ENCODE peak calls at places on chromosomes 16 and 17, in five cellular contexts. T, X, S, M and Q are unnamed samples.

GRCh38 chr17:57480438-57481196 is 224.3 kb downstream of the MSI2 start:
- DNase-seq in M (no peak), X (peak; percentile 54), T (no peak), S (peak; percentile 86), Q (no peak)

GRCh38 chr17:41519501-41520224 is 973 bp upstream of the KRT15 start:
- DNase-seq in M (no peak), S (no peak), X (no peak), T (no peak), Q (no peak)

GRCh38 chr17:41284043-41284442 is 8.5 kb downstream of the KRTAP9-7 start:
- DNase-seq in S (peak; percentile 10), X (no peak), T (no peak), M (no peak), Q (no peak)

GRCh38 chr16:67184453-67185002 is 765 bp upstream of the MATCAP1 start:
- DNase-seq in M (no peak), T (peak; percentile 40), X (peak; percentile 79), S (no peak), Q (no peak)

GRCh38 chr16:26301516-26301915 is 609.8 kb downstream of the HS3ST4 start:
- DNase-seq in S (no peak), M (no peak), T (no peak), X (no peak), Q (no peak)

GRCh38 chr17:22265807-22266206 is 573.5 kb downstream of the KCNJ18 start:
- DNase-seq in S (no peak), X (no peak), T (no peak), M (no peak), Q (no peak)

GRCh38 chr17:10631048-10631700 is 25.9 kb downstream of the MYH3 start:
- DNase-seq in T (no peak), S (peak; percentile 52), M (peak; percentile 43), X (no peak), Q (no peak)

GRCh38 chr17:15171433-15172047 is 93.6 kb downstream of the PMP22 start:
- DNase-seq in S (peak; percentile 87), T (peak; percentile 64), M (peak; percentile 62), X (peak; percentile 76), Q (peak; percentile 74)

GRCh38 chr17:58081641-58082340 is 1.4 kb upstream of the DYNLL2 start:
- DNase-seq in X (no peak), T (no peak), M (no peak), S (no peak), Q (no peak)

GRCh38 chr16:85735225-85735722 is 15.6 kb downstream of the C16orf74 start:
- DNase-seq in M (no peak), X (no peak), T (no peak), S (no peak), Q (no peak)

GRCh38 chr17:62892069-62892675 is 73.9 kb upstream of the TANC2 start:
- DNase-seq in X (no peak), T (no peak), M (no peak), S (no peak), Q (no peak)

GRCh38 chr16:75208861-75209505 is 2.0 kb upstream of the CTRB2 start:
- DNase-seq in S (no peak), M (no peak), T (no peak), X (no peak), Q (no peak)

GRCh38 chr17:12726131-12726530 is 60.4 kb downstream of the MYOCD start:
- DNase-seq in M (no peak), S (no peak), T (no peak), X (no peak), Q (no peak)

GRCh38 chr17:16075949-16076348 is 76.3 kb downstream of the TTC19 start:
- DNase-seq in X (no peak), T (no peak), S (no peak), M (no peak), Q (no peak)

GRCh38 chr17:76672270-76672851 is 28.8 kb upstream of the ST6GALNAC1 start:
- DNase-seq in T (no peak), X (no peak), M (no peak), S (peak; percentile 55), Q (no peak)

GRCh38 chr17:47730681-47731080 is 2.4 kb upstream of the TBX21 start:
- DNase-seq in M (no peak), T (no peak), X (no peak), S (no peak), Q (no peak)

GRCh38 chr17:32341141-32341856 is 674 bp downstream of the C17orf75 start:
- DNase-seq in S (peak; percentile 49), T (no peak), M (no peak), X (no peak), Q (peak; percentile 46)

GRCh38 chr17:9924735-9925191 is 19.7 kb upstream of the RCVRN start:
- DNase-seq in M (peak; percentile 78), X (no peak), S (peak; percentile 86), T (no peak), Q (no peak)

GRCh38 chr17:48543854-48544355 is 1.0 kb downstream of the HOXB2 start:
- DNase-seq in X (peak; percentile 68), M (no peak), S (no peak), T (peak; percentile 21), Q (no peak)

GRCh38 chr17:31499771-31500554 is 108.5 kb downstream of the RAB11FIP4 start:
- DNase-seq in T (peak; percentile 71), M (no peak), S (peak; percentile 63), X (peak; percentile 76), Q (no peak)

GRCh38 chr16:6484121-6484520 is 848.5 kb upstream of the RBFOX1 start:
- DNase-seq in X (no peak), S (no peak), T (no peak), M (no peak), Q (no peak)

GRCh38 chr17:48462946-48463345 is 32.9 kb upstream of the SKAP1 start:
- DNase-seq in T (no peak), S (no peak), X (no peak), M (no peak), Q (no peak)

GRCh38 chr16:80369559-80369958 is 171.2 kb upstream of the DYNLRB2 start:
- DNase-seq in S (peak; percentile 78), M (peak; percentile 31), X (peak; percentile 62), T (no peak), Q (peak; percentile 63)

GRCh38 chr16:66516172-66516807 is 33.6 kb downstream of the TK2 start:
- DNase-seq in X (no peak), M (no peak), T (no peak), S (peak; percentile 65), Q (no peak)

GRCh38 chr16:79973320-79973719 is 372.8 kb upstream of the MAF start:
- DNase-seq in M (no peak), S (no peak), T (no peak), X (no peak), Q (no peak)

GRCh38 chr17:17057057-17057551 is 14.8 kb downstream of the MPRIP start:
- DNase-seq in T (no peak), X (no peak), S (no peak), M (no peak), Q (no peak)

GRCh38 chr16:19297454-19297853 is 11.9 kb downstream of the CLEC19A start:
- DNase-seq in S (no peak), T (no peak), X (no peak), M (no peak), Q (no peak)

GRCh38 chr16:19292186-19292585 is 6.7 kb downstream of the CLEC19A start:
- DNase-seq in S (no peak), X (no peak), T (no peak), M (no peak), Q (no peak)

GRCh38 chr16:19295393-19295792 is 9.9 kb downstream of the CLEC19A start:
- DNase-seq in S (no peak), T (no peak), M (no peak), X (no peak), Q (no peak)

GRCh38 chr16:19291459-19291858 is 5.9 kb downstream of the CLEC19A start:
- DNase-seq in S (peak; percentile 9), M (no peak), T (no peak), X (no peak), Q (no peak)

DNA sequence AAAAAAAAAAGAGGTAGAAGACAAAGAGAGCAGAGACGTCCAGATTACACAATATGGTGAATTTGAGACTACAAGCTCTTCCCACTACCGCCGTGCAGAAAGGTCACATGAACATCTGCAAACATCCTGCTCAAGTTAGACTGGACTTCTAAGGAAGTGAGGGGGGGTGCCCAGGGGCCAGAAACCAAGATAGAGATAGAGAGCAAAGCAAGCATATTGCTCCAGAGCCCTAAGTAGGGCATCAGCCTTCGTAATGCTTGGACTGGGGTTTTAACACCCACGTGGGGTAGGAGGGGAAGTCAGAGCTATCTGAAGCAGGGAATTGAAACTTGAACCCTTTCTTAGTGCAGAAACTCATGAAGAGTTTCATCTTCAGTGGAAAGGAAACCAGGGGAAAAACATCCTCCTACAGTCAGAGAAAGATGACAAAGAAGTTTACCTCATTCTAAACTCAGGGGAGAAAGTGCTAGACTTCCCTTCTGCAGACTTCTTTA is 8.7 kb downstream of the CLEC19A start:
- DNase-seq in S (no peak), M (no peak), T (peak; percentile 20), X (peak; percentile 73), Q (peak; percentile 73)
- H3K4me1 ChIP-seq in S (no peaks in the 10 kb centered on the region), M (peaks cover 19% of the 10 kb centered on the region), T (no peaks in the 10 kb centered on the region), X (peaks cover 2% of the 10 kb centered on the region), Q (no peaks in the 10 kb centered on the region)

DNA sequence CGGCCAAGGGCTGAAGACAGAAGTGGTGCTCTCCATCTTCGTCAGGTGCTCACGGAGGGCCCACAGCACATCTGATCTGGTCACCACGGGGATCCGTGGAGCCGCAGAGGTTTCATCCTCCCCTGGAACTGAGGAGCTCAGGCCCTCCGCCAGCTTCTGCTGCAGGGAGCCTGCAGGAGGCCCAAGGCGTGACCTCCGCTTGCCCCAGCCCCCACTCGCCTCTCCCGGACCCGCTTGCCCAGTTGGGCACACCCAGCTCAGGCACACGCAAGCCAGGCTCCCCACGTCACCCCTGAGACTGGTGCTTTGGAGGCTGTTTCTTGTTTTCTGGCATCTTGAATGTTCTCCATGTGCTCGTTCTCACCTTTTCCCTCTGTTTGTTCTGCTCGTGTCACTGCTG is 39.4 kb upstream of the CHMP6 start:
- DNase-seq in T (no peak), M (no peak), X (peak; percentile 6), S (no peak), Q (no peak)
- H3K4me1 ChIP-seq in T (peaks cover 8% of the 10 kb centered on the region), M (no peaks in the 10 kb centered on the region), X (no peaks in the 10 kb centered on the region), S (no peaks in the 10 kb centered on the region), Q (peaks cover 5% of the 10 kb centered on the region)

GRCh38 chr17:77958716-77959215 is 263 bp downstream of the TNRC6C start:
- DNase-seq in X (no peak), T (no peak), M (peak; percentile 33), S (no peak), Q (no peak)

GRCh38 chr17:77959216-77959925 is 868 bp downstream of the TNRC6C start:
- DNase-seq in M (peak; percentile 48), S (peak; percentile 49), T (peak; percentile 26), X (peak; percentile 58), Q (no peak)

GRCh38 chr17:77957215-77957868 is 1.2 kb upstream of the TNRC6C start:
- DNase-seq in S (peak; percentile 55), T (no peak), X (no peak), M (peak; percentile 34), Q (no peak)

GRCh38 chr17:77959926-77960521 is 1.5 kb downstream of the TNRC6C start:
- DNase-seq in X (no peak), M (no peak), T (no peak), S (no peak), Q (no peak)

GRCh38 chr17:77957869-77958715 is at the start of gene TNRC6C:
- DNase-seq in M (peak; percentile 100), T (peak; percentile 100), X (peak; percentile 100), S (peak; percentile 100), Q (peak; percentile 100)
- H3K4me1 ChIP-seq in M (peaks cover 5% of the 10 kb centered on the region), T (peaks cover 33% of the 10 kb centered on the region), X (peaks cover 8% of the 10 kb centered on the region), S (peaks cover 8% of the 10 kb centered on the region), Q (peaks cover 38% of the 10 kb centered on the region)

DNA sequence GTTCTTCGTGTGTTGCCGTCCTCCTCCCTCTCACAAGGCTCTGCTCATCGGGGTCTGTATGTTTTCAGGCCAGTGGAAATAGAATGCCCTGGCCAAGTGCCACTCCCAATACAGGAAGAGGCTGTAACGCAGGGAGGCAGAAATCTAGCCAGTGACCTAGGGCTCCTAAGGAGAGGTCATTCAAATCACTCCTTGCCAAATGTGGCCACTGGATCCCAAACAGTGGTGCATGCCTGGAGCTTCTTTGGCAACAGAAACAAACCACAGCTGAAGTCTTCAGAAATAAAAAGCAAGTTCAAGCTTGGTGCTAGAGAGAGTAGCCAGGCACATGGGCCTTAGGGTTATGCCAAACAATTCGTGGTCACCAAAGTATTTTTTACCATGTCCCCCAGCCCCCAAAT is 66.1 kb downstream of the SMG6 start:
- DNase-seq in S (peak; percentile 60), T (peak; percentile 41), X (peak; percentile 84), M (no peak), Q (no peak)
- H3K4me1 ChIP-seq in S (peaks cover 75% of the 10 kb centered on the region), T (peaks cover 71% of the 10 kb centered on the region), X (peaks cover 10% of the 10 kb centered on the region), M (peaks cover 13% of the 10 kb centered on the region), Q (peaks cover 65% of the 10 kb centered on the region)